ENCODE peak calls at places on chromosomes 2 and 18, in six cellular contexts. L is colonic mucosa, J is astrocyte of the spinal cord, U is fibroblast of lung, X is breast epithelium, D is HFF-Myc. B is an unnamed sample.

GRCh38 chr2:72274284-72274869 is 126.7 kb upstream of the CYP26B1 start:
- DNase-seq in X (no peak), L (no peak), U (no peak), D (no peak), J (no peak), B (no peak)

GRCh38 chr2:146312899-146313298 is 1531.9 kb upstream of the ACVR2A start:
- DNase-seq in D (no peak), X (no peak), L (no peak), U (peak), J (peak), B (no peak)

GRCh38 chr18:59393381-59393780 is 34.3 kb upstream of the LMAN1 start:
- DNase-seq in U (no peak), J (no peak), L (no peak), X (no peak), D (no peak), B (no peak)

GRCh38 chr2:221552282-221552681 is 19.8 kb downstream of the EPHA4 start:
- DNase-seq in U (no peak), D (no peak), X (no peak), L (no peak), J (no peak), B (no peak)

GRCh38 chr18:22347624-22348511 is 69.8 kb downstream of the CTAGE1 start:
- DNase-seq in U (peak), D (no peak), J (peak), X (no peak), L (peak), B (peak)

GRCh38 chr2:195561205-195562032 is 95.6 kb upstream of the SLC39A10 start:
- DNase-seq in D (peak), U (peak), X (no peak), J (peak), L (no peak), B (no peak)

GRCh38 chr2:229520582-229521221 is 193.7 kb downstream of the DNER start:
- DNase-seq in X (no peak), L (peak), J (no peak), U (peak), D (no peak), B (no peak)

GRCh38 chr2:190812506-190813294 is 67.9 kb upstream of the GLS start:
- DNase-seq in L (no peak), D (no peak), X (no peak), U (no peak), J (no peak), B (no peak)

GRCh38 chr18:74789078-74789477 is 191.4 kb downstream of the ZNF407 start:
- DNase-seq in D (no peak), L (no peak), U (no peak), J (no peak), X (no peak), B (no peak)

GRCh38 chr18:74790451-74790850 is 192.8 kb downstream of the ZNF407 start:
- DNase-seq in L (no peak), X (no peak), U (no peak), D (no peak), J (no peak), B (no peak)

GRCh38 chr18:74784791-74785190 is 187.1 kb downstream of the ZNF407 start:
- DNase-seq in X (no peak), L (no peak), U (no peak), D (no peak), J (no peak), B (no peak)

GRCh38 chr18:74788657-74789056 is 191.0 kb downstream of the ZNF407 start:
- DNase-seq in L (no peak), U (no peak), X (no peak), J (no peak), D (no peak), B (no peak)

DNA sequence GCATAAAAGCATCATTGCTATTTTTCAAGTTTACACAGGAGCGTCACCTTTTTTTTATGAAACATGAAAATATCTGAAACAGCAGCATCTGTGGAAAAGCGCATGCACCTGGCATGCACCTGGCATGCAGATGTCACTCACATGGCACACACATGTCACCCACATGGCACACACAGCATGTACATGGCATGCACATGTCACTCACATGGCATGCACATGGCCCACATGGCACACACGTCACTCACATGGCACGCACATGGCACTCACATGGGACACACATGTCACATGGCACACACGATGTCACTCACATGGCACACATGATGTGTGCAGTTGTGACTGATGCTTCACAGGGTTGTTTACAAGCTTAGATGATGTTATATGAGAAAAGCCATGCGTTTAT is 188.0 kb downstream of the ZNF407 start:
- DNase-seq in J (no peak), L (no peak), U (no peak), D (no peak), X (no peak), B (no peak)
- TF ChIP-seq CTCF in J (no peak), L (no peak), U (no peak), D (no peak), X (no peak), B (no peak)

GRCh38 chr2:28391564-28392296 is 928 bp upstream of the FOSL2 start:
- DNase-seq in X (peak), U (peak), L (peak), J (peak), D (peak), B (peak)

GRCh38 chr2:28390241-28390856 is 2.3 kb upstream of the FOSL2 start:
- DNase-seq in J (peak), X (peak), U (peak), L (peak), D (peak), B (peak)

GRCh38 chr2:28387082-28387960 is 5.3 kb upstream of the FOSL2 start:
- DNase-seq in X (no peak), D (no peak), U (no peak), J (peak), L (no peak), B (no peak)

GRCh38 chr2:28390857-28391563 is 1.6 kb upstream of the FOSL2 start:
- DNase-seq in J (no peak), L (peak), D (no peak), X (peak), U (no peak), B (no peak)

DNA sequence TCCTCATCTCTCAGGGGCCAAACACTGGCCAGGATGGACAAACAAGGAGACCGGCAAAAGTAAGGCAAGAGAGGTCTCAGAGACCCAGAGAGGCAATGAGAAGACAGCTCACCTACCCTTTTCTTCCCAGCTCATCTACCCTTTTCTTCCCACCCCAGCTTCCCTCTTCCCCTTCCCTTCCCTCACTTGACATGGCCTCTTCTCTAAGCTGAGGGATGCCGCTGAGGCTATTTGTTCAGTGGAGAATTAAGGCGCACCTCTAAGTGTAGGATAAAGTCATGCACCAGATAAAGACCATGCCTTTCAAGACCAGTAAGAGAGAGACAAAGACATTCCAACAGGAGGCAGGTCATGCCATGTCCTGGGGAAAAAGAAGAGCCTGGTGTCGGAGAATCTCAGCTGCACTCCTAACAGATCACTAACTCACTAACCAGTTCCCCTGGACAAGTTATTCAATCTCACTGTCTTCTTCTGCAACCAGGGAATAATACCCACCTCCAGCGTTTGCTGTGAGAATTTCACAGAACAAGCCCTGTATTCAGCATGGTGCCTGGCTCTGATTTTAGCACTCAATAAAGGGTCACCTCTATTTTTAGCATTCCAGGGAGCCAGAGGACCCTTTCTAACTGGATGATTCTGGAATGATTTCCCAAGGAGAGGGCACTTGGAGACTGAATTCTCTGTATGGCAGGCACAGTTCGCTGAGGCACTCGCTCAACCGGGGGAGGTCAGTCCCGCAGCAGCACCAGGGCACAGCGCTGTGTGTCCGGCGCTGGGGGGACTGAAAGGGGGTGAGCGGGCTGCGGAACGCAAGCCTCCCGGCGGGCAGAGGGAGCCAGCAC is 3.0 kb upstream of the FOSL2 start:
- DNase-seq in L (no peak), D (no peak), X (no peak), U (no peak), J (no peak), B (no peak)
- H3K4me3 ChIP-seq in L (peak), D (peak), X (peak), U (peak), J (peak), B (peak)

DNA sequence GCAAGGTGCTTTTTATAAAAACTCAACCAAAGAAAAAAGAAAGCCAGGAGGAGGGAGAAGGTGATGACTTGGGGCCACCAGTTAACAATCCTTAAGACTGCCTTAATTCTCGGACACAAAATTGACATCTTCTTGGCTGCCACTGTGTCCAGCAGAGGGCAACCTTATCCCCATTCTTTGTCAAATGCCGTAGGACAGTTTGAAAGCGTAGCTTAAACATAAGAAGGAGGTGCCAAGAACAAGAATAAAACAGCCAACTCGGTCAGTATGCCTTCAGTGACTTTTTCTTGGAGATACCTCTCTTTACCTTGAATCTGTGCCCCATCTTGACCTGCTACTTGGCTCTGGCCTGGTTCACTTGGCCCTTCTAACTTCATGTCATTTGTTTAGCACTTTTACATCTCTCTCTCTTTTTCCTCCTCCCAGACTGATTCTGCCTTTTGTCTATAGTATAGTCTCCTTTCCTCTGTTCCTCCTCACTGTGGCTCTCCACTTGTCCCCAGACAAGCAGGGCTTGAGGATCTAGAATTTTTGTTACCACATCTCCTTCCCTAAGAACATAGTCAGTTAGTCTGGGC is 183.5 kb downstream of the MYO3B start:
- DNase-seq in J (peak), D (peak), U (peak), X (no peak), L (peak), B (peak)
- TF ChIP-seq CTCF in J (peak), D (peak), U (peak), X (no peak), L (peak), B (peak)

GRCh38 chr2:218219934-218220333 is 2.9 kb downstream of the ARPC2 start:
- DNase-seq in J (no peak), L (no peak), X (no peak), U (no peak), D (no peak), B (no peak)

GRCh38 chr2:218224206-218224605 is 7.2 kb downstream of the ARPC2 start:
- DNase-seq in D (no peak), X (no peak), U (no peak), J (no peak), L (no peak), B (no peak)

GRCh38 chr2:218223046-218223445 is 6.1 kb downstream of the ARPC2 start:
- DNase-seq in U (no peak), D (no peak), L (no peak), J (no peak), X (no peak), B (peak)

GRCh38 chr2:218218409-218219185 is 1.6 kb downstream of the ARPC2 start:
- DNase-seq in D (no peak), U (no peak), L (no peak), J (no peak), X (no peak), B (peak)

DNA sequence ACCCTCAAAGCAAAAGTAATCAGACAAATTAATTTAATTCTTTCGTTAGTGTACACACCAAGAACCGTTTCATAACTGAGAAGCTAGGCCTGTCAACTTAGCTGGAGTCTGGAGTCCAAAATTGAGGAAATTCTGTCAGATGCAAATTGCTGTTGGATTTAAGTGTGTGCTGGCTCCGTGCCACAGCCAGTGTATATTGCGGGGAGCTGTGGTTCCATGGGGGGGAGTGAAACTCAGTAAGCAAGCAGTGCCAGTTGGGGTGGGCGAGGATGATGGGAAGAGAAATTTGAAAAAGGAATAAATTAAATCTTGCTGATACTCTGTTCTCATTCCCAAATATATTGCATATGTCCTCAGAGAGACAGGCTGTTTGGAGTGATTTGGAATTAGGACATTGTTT is 4.0 kb downstream of the ARPC2 start:
- DNase-seq in D (no peak), U (no peak), J (no peak), L (no peak), X (no peak), B (no peak)
- H3K4me3 ChIP-seq in D (no peak), U (no peak), J (no peak), L (no peak), X (no peak), B (peak)

DNA sequence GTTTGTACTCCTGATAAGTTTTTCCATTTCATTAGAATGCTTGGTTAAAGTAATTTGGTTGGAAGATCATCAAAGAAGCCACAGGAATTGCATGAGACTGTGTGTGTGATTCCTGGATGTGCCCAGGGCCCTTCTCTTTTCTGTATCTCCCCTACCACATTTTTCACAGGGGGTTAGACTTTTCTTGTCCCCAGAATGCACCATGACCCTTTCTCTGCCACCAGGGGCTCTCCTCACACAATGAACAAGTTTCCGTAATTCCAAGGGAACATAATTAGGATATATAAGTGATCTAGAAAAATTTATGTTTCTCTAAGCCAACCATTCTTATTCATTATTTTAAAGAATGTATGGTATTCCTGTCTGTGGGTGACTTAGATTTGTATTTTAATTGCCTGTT is 291.8 kb downstream of the NEDD4L start:
- DNase-seq in D (no peak), X (no peak), L (no peak), J (peak), U (no peak), B (no peak)
- TF ChIP-seq CTCF in D (peak), X (no peak), L (no peak), J (peak), U (peak), B (no peak)

GRCh38 chr2:47402555-47402804 is 476 bp upstream of the MSH2 start:
- DNase-seq in U (no peak), J (no peak), D (no peak), L (no peak), X (no peak), B (no peak)

GRCh38 chr2:47402805-47403691 is at the start of gene MSH2:
- DNase-seq in X (peak), J (peak), L (peak), D (peak), U (peak), B (peak)

GRCh38 chr2:47405757-47406156 is 2.8 kb downstream of the MSH2 start:
- DNase-seq in X (no peak), U (no peak), L (no peak), D (no peak), J (no peak), B (no peak)

GRCh38 chr2:47403829-47404228 is 873 bp downstream of the MSH2 start:
- DNase-seq in L (no peak), U (no peak), X (peak), J (no peak), D (no peak), B (no peak)

DNA sequence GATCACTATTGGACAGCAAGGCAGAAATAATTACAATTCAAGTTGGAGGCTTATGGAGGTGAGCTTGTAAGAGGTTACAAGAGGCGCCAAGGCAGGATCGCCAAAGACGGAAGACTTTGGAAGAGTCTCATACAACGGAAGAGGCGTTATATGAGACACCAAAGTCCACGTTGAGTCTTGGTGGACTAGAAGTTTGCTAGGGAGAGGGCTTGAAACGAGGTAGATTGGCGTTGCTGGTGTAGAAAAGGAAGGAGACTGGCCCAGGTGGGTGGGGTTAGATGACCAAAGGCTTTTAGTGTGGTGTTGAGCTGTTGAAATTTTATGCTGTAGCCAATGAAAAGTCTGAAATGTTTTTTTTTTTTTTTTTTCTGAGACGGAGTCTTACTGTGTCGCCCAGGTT is 1.4 kb downstream of the MSH2 start:
- DNase-seq in L (peak), D (no peak), U (no peak), X (peak), J (no peak), B (no peak)
- H3K4me3 ChIP-seq in L (peak), D (peak), U (no peak), X (peak), J (no peak), B (peak)

DNA sequence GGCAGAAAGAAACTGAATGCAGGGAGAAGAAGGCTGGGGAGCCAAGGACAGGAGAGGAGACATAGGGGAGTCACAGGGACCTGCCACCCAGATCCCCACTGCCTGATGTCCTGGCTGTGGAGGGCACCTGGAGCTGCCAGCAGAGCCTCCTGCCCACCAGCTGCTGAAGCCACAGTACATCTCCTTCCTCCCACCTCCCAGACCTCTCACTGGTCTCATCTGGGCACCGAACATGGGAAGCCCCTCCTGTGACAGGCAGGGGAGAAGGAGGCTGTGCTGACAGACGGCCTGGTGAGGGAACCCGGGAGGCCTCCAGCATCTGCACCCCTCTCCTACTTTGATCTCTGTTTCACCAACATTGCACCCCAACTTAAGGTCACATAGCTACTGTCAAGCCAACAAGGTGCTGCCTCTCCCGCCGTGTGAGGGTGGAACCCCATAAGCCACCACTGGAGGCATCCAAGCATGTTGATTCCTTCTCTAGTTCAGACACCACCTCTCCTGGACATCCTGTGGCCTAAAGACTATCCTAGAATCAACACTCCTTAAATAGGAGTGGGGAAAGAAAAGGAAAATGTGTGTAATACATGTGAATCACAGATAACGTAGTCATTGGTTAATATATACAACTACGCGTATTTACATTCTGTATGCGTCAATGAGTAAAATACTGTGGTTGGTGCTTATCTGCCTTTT is 3.6 kb upstream of the RNPEPL1 start:
- DNase-seq in X (peak), L (peak), U (no peak), D (no peak), J (no peak), B (no peak)
- TF ChIP-seq CTCF in X (no peak), L (no peak), U (no peak), D (no peak), J (no peak), B (no peak)

DNA sequence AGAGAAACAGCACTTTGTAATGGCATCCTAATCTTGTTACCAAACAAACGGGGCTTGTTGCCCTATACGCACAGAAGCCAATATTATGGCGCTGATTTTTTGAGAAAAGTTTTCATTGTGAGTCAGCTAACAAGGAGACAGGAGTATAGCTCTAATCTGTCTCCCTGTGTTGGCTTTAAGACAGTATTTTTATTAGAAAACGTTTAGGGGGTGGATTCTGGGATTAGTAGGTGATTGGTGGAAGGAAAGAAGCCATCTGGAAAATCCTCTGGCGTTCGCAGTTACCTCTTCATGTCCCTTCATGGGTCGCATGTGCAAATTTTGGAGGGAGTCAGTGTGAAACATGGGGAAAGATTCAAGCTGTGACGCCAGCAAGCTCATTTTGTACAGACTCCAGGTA is 698 bp upstream of the TMEM237 start:
- DNase-seq in X (no peak), D (no peak), U (peak), L (no peak), J (peak), B (no peak)
- H3K4me3 ChIP-seq in X (peak), D (no peak), U (peak), L (peak), J (peak), B (no peak)